ENCODE peak calls at places on chromosome 16, in four cellular contexts. C, H, Q and L are unnamed samples.

GRCh38 chr16:82451449-82451848 is 175.3 kb upstream of the CDH13 start:
- DNase-seq in C (no peak), H (no peak), Q (no peak), L (no peak)

GRCh38 chr16:4385066-4385788 is 13.6 kb downstream of the VASN start:
- DNase-seq in C (no peak), H (peak), Q (no peak), L (no peak)

GRCh38 chr16:730666-731509 is 4.0 kb downstream of the HAGHL start:
- DNase-seq in C (no peak), H (no peak), Q (no peak), L (no peak)

GRCh38 chr16:72241930-72242329 is 70.0 kb upstream of the PMFBP1 start:
- DNase-seq in C (peak), H (peak), Q (peak), L (peak)

GRCh38 chr16:88376053-88376834 is 6.5 kb upstream of the ZNF469 start:
- DNase-seq in C (no peak), H (no peak), Q (no peak), L (no peak)

GRCh38 chr16:27287051-27287811 is 18.7 kb upstream of the NSMCE1 start:
- DNase-seq in C (no peak), H (no peak), Q (no peak), L (no peak)

GRCh38 chr16:4915226-4915761 is 21.7 kb downstream of the PPL start:
- DNase-seq in C (peak), H (no peak), Q (peak), L (no peak)

GRCh38 chr16:4414187-4414909 is 2.0 kb downstream of the CORO7 start:
- DNase-seq in C (no peak), H (peak), Q (no peak), L (no peak)

GRCh38 chr16:88759245-88759975 is 25.6 kb downstream of the PIEZO1 start:
- DNase-seq in C (no peak), H (peak), Q (peak), L (no peak)

GRCh38 chr16:23016372-23016771 is 132.9 kb downstream of the USP31 start:
- DNase-seq in C (no peak), H (no peak), Q (no peak), L (no peak)

GRCh38 chr16:89855301-89855945 is 18.0 kb upstream of the TCF25 start:
- DNase-seq in C (no peak), H (no peak), Q (no peak), L (no peak)

GRCh38 chr16:57000271-57001025 is 11.1 kb downstream of the NLRC5 start:
- DNase-seq in C (peak), H (no peak), Q (no peak), L (peak)

GRCh38 chr16:72787519-72788268 is 260.2 kb downstream of the ZFHX3 start:
- DNase-seq in C (no peak), H (no peak), Q (no peak), L (no peak)

GRCh38 chr16:54194008-54194731 is 92.4 kb downstream of the IRX3 start:
- DNase-seq in C (no peak), H (peak), Q (no peak), L (no peak)

GRCh38 chr16:72814226-72814625 is 233.7 kb downstream of the ZFHX3 start:
- DNase-seq in C (no peak), H (no peak), Q (no peak), L (no peak)

GRCh38 chr16:154223-155030 is 2.0 kb downstream of the HBZ start:
- DNase-seq in C (no peak), H (peak), Q (no peak), L (no peak)

GRCh38 chr16:48444574-48444973 is 59.4 kb upstream of the SIAH1 start:
- DNase-seq in C (peak), H (no peak), Q (no peak), L (peak)

GRCh38 chr16:56824335-56824734 is 40.7 kb upstream of the SLC12A3 start:
- DNase-seq in C (no peak), H (peak), Q (peak), L (no peak)

GRCh38 chr16:57023541-57024249 is 34.3 kb downstream of the NLRC5 start:
- DNase-seq in C (no peak), H (no peak), Q (no peak), L (no peak)

GRCh38 chr16:87824991-87825841 is 44.1 kb downstream of the SLC7A5 start:
- DNase-seq in C (no peak), H (no peak), Q (peak), L (no peak)

GRCh38 chr16:11163761-11164261 is 92.2 kb downstream of the SOCS1 start:
- DNase-seq in C (no peak), H (no peak), Q (no peak), L (no peak)

GRCh38 chr16:23504076-23504452 is 6.2 kb downstream of the GGA2 start:
- DNase-seq in C (no peak), H (no peak), Q (no peak), L (no peak)

GRCh38 chr16:17564856-17565255 is 94.1 kb upstream of the XYLT1 start:
- DNase-seq in C (no peak), H (no peak), Q (no peak), L (no peak)

GRCh38 chr16:72105978-72106377 is 12.3 kb downstream of the DHX38 start:
- DNase-seq in C (no peak), H (no peak), Q (no peak), L (no peak)

GRCh38 chr16:16124438-16124837 is 98.9 kb downstream of the ABCC6 start:
- DNase-seq in C (no peak), H (no peak), Q (no peak), L (no peak)

GRCh38 chr16:86384263-86384649 is 126.1 kb upstream of the FOXF1 start:
- DNase-seq in C (no peak), H (no peak), Q (no peak), L (no peak)
- TF ChIP-seq SIN3A in C (no peak), H (no peak), Q (no peak), L (no peak)

DNA sequence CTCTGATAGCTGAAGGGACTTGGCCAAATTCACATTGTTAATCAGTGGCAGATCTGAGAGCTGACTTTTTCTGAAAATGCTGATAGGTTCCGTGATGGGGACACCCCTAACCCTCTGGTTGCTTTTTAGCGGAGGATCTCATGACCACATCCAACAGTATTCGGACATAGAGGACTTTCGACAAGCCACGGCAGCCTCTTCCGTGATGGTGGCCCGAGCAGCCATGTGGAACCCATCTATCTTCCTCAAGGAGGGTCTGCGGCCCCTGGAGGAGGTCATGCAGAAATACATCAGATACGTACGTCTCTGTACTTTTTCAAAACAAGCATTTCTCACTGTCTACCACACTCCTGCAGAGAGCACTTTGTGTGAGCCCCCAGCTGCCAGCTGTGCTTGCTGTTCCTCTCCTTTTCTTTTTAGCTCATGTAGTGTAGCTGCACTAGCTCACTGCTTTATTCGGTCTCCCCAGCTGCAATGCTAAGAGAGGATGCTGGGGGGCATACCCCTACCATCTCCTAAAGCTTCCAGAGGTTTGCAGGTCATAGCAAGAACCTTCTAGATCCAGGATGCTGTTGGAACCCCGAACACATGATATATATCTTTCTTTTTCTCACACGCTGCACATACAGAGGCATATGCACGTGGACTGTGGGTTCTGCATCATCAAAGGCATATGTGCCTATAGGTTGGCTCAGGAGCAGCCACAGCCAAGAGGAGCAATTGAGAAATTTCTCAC is 14.2 kb upstream of the NFATC3 start:
- DNase-seq in C (no peak), H (no peak), Q (no peak), L (no peak)
- TF ChIP-seq TCF7L2 in C (no peak), H (no peak), Q (no peak), L (no peak)

DNA sequence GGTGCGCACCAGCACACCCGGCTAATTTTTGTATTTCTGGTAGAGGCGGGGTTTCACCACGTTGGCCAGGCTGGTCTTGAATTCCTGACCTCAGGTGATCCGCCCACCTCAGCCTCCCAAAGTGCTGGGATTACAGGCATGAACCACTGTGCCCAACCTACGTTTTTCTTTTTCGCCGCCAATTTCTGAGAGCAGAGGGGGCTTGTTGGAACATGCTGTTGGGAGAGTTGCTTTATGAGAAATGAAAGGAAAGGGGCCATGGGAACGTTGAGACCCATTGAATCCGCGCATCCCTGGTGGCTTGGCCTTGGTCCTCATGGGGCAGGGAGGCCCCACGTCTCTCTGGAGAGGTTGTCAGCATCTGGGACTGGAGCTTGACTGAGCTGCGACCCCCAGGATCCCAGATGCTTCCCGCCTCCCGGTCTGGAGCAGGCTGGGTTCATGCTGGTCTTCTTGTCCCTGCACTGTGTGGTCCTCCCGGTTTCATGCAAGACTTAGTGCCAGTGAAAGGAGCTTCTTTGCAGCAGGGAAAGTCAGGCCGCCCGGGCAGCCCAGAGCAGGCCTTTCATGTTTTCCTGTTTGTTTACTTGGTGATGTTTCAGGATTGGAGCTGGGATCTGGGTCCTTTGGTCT is 22.8 kb downstream of the CRISPLD2 start:
- DNase-seq in C (no peak), H (no peak), Q (no peak), L (no peak)
- TF ChIP-seq SIN3A in C (no peak), H (no peak), Q (no peak), L (no peak)

GRCh38 chr16:2042171-2042570 is 5.5 kb downstream of the NTHL1 start:
- DNase-seq in C (no peak), H (no peak), Q (no peak), L (no peak)
- TF ChIP-seq TCF7L2 in C (no peak), H (no peak), Q (no peak), L (no peak)

DNA sequence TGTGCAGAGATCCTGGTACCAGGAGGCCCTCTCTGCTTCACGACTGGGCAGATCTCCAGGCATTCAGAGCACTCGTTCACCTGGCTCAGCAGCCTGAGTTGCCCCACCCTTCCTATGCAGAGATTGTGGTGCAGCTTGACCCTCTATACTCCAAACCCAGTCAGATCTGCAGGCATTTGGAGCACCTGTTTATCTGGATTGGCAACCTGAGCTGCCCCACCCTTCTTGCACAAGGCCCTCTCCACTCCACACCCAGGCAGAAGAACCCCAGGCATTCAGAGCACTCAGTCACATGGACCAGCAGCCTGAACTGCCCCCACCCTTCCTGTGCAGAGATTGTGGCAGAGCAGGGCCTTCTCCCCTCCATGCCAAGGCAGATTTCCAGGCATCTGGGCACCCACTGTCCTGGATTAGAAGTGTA is 88.4 kb upstream of the CDH5 start:
- DNase-seq in C (no peak), H (no peak), Q (no peak), L (no peak)
- TF ChIP-seq SIN3A in C (no peak), H (no peak), Q (no peak), L (no peak)

DNA sequence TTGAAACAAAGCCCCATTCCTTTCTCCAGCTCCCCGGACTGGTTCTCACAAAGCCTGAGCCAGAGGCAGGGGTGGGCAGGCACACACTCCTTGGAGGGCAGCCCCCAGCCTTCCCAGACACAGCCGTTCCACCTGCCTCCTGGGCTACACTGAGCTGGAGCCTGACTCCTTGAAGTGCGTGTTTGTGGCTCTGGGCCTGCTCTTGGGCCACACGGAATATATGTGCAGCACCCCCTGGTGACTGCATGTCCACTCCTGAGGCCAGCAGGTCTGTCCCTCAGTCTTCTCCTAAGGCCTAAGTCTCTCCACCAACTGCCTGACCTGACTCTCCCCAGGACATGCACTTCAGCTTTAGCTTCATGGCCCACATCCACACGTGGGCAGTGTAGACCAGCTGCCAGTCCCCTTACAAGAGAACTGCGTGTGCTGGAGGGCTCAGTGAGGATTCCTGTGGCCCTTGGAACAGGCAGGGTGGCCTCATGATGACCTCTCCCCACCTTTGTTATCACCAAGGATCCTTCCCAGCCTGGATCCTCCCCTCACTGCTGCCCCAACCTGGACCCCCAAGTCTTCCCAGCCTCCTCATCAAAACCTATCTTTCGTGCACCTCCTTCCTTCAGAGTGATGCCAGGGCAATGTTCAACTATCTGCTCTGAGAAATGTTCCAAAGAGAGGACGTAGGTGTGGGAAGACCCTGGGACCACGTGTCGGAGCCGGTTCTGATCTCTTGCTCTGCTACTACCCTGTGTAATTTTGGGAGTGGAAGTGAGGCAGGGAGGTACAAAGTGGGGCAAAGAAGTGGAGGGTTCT is 12.4 kb upstream of the SLC6A2 start:
- DNase-seq in C (peak), H (no peak), Q (peak), L (no peak)
- TF ChIP-seq TCF7L2 in C (no peak), H (no peak), Q (no peak), L (no peak)

GRCh38 chr16:70703041-70703834 is 17.4 kb upstream of the MTSS2 start:
- DNase-seq in C (no peak), H (peak), Q (peak), L (no peak)
- TF ChIP-seq SIN3A in C (no peak), H (no peak), Q (no peak), L (no peak)

DNA sequence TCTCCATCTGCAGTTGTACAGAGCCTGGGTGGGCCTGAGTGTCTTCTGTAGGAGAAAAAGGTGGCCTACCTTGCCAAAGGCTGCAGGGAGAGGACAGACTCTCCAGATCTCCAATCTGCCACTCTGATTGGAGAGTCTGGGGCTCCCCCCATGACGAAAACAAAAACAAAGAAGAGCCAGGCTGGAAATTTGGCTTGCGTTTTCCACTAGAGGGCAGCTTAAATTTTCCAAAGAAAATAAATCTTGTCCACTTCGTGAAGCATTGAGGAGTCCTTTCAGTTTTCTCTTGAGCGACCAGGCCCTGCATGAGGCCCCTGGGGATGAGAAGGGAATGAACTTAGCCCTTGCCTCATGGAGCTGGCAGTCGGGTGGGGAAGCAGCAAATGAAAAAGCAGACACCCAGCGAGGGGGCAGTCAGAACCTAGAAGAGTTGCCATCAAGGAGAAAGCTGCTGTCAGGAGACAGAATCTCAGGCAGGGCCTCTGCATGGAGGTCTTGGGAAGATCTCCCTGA is 8.2 kb upstream of the SHCBP1 start:
- DNase-seq in C (peak), H (peak), Q (peak), L (no peak)
- TF ChIP-seq TCF7L2 in C (no peak), H (no peak), Q (no peak), L (no peak)

DNA sequence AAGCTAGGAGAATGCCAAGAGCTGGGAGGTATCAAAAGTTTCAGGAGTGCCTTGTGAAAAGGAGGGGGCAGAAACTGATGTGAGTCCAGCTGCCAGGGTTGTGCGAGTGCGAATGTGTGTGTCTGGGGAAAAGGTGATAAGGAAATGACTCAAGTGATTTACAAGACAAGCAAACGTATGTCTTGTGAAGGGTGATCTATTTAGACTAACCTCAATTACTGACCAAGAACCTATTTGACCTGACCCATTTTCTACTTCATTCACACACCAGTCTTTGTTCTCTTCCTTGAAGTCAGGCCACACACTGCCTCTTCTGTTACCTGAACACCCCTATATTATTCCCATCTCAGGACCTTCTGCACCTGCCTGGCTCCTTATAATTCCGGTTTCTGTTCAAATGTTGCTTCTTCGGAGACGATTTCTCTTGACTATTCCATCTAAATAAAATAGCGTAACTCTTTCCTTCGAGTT is 1.0 kb downstream of the GDE1 start:
- DNase-seq in C (no peak), H (peak), Q (no peak), L (peak)
- TF ChIP-seq SIN3A in C (no peak), H (no peak), Q (no peak), L (no peak)